ENCODE peak calls at places on chromosomes 3 and 15, in seven cellular contexts. O is CD4-positive, alpha-beta T cell; N is left lung; V is kidney epithelial cell; L is glutamatergic neuron; W is coronary artery; J is endothelial cell. U is an unnamed sample.

GRCh38 chr3:188194327-188194726 is 40.4 kb downstream of the LPP start:
- DNase-seq in V (no peak), J (no peak), W (no peak), N (no peak), L (no peak), O (no peak), U (no peak)

GRCh38 chr3:47890037-47890831 is 87.3 kb downstream of the DHX30 start:
- DNase-seq in V (no peak), L (peak), J (no peak), W (no peak), N (no peak), O (no peak), U (no peak)

GRCh38 chr15:51307325-51307724 is 31.1 kb downstream of the CYP19A1 start:
- DNase-seq in L (no peak), J (no peak), O (no peak), W (no peak), N (no peak), V (no peak), U (no peak)

GRCh38 chr3:63278171-63278999 is at the start of gene SYNPR:
- DNase-seq in N (no peak), O (no peak), J (no peak), W (no peak), V (no peak), L (peak), U (peak)

GRCh38 chr15:49286649-49287394 is 116.8 kb downstream of the GALK2 start:
- DNase-seq in O (no peak), L (no peak), W (no peak), V (no peak), N (no peak), J (no peak), U (no peak)

GRCh38 chr3:102248981-102249705 is 185.7 kb upstream of the ZPLD1 start:
- DNase-seq in O (no peak), V (no peak), J (no peak), N (no peak), L (no peak), W (no peak), U (no peak)

GRCh38 chr3:53996153-53996861 is 104.6 kb upstream of the SELENOK start:
- DNase-seq in O (no peak), L (no peak), J (no peak), V (no peak), W (no peak), N (no peak), U (no peak)

GRCh38 chr15:76588811-76589747 is 252.5 kb downstream of the ISL2 start:
- DNase-seq in J (no peak), O (no peak), L (no peak), W (no peak), V (no peak), N (no peak), U (no peak)

GRCh38 chr3:61110576-61110975 is 140.7 kb downstream of the FHIT start:
- DNase-seq in J (no peak), V (no peak), W (no peak), L (no peak), N (no peak), O (no peak), U (no peak)

GRCh38 chr3:128875556-128876120 is 3.8 kb upstream of the ACAD9 start:
- DNase-seq in J (peak), V (no peak), L (peak), O (peak), W (no peak), N (peak), U (peak)

GRCh38 chr3:188780188-188781147 is 391.3 kb upstream of the TPRG1 start:
- DNase-seq in J (no peak), V (no peak), O (no peak), L (no peak), N (peak), W (no peak), U (no peak)

GRCh38 chr3:152383136-152383606 is 114.4 kb downstream of the MBNL1 start:
- DNase-seq in W (no peak), J (no peak), N (no peak), O (no peak), V (no peak), L (no peak), U (no peak)

GRCh38 chr3:123781138-123781537 is 103.0 kb downstream of the MYLK start:
- DNase-seq in W (no peak), J (no peak), N (no peak), L (no peak), V (no peak), O (no peak), U (no peak)

GRCh38 chr15:65163041-65163440 is 22.1 kb downstream of the CLPX start:
- DNase-seq in V (no peak), J (no peak), L (no peak), N (no peak), W (no peak), O (no peak), U (no peak)

GRCh38 chr3:73143821-73144237 is 82.4 kb downstream of the EBLN2 start:
- DNase-seq in L (no peak), V (no peak), J (no peak), O (no peak), N (no peak), W (no peak), U (no peak)

GRCh38 chr15:58221591-58222241 is 83.5 kb downstream of the AQP9 start:
- DNase-seq in L (peak), J (peak), V (no peak), W (no peak), O (no peak), N (peak), U (no peak)

GRCh38 chr3:183533410-183534132 is 21.9 kb downstream of the KLHL6 start:
- DNase-seq in O (no peak), V (peak), J (no peak), L (no peak), N (peak), W (no peak), U (no peak)

GRCh38 chr3:189363856-189364255 is 192.1 kb downstream of the TPRG1 start:
- DNase-seq in J (no peak), V (no peak), N (no peak), W (no peak), L (no peak), O (no peak), U (no peak)

GRCh38 chr3:102979202-102979601 is 544.4 kb downstream of the ZPLD1 start:
- DNase-seq in J (no peak), O (no peak), N (no peak), V (no peak), L (no peak), W (no peak), U (no peak)

GRCh38 chr3:106208979-106209378 is 340.2 kb upstream of the CBLB start:
- DNase-seq in W (no peak), N (no peak), V (no peak), L (no peak), O (no peak), J (no peak), U (no peak)

GRCh38 chr15:35206060-35206675 is 121.1 kb upstream of the NANOGP8 start:
- DNase-seq in W (no peak), J (peak), O (no peak), V (no peak), L (no peak), N (no peak), U (no peak)

GRCh38 chr3:45225465-45226205 is 452 bp downstream of the TMEM158 start:
- DNase-seq in L (peak), J (peak), O (peak), N (no peak), V (no peak), W (no peak), U (no peak)
- TF ChIP-seq CTCF in L (no peak), J (no peak), O (no peak), N (no peak), V (no peak), W (no peak), U (no peak)

GRCh38 chr15:41022487-41023090 is 69.3 kb downstream of the CHAC1 start:
- DNase-seq in J (peak), N (no peak), O (peak), V (no peak), W (no peak), L (peak), U (peak)

GRCh38 chr15:41020829-41021228 is 67.6 kb downstream of the CHAC1 start:
- DNase-seq in O (no peak), V (no peak), J (no peak), N (no peak), L (no peak), W (no peak), U (no peak)

GRCh38 chr15:41024141-41024540 is 70.9 kb downstream of the CHAC1 start:
- DNase-seq in O (no peak), V (no peak), L (no peak), J (no peak), N (no peak), W (no peak), U (no peak)

GRCh38 chr15:41025393-41025792 is 72.1 kb downstream of the CHAC1 start:
- DNase-seq in N (no peak), L (no peak), W (no peak), O (no peak), V (no peak), J (no peak), U (no peak)

GRCh38 chr15:41024880-41025279 is 71.6 kb downstream of the CHAC1 start:
- DNase-seq in V (no peak), W (no peak), N (no peak), J (no peak), L (no peak), O (no peak), U (no peak)
- TF ChIP-seq CTCF in V (no peak), W (no peak), N (no peak), J (no peak), L (no peak), O (no peak), U (no peak)

DNA sequence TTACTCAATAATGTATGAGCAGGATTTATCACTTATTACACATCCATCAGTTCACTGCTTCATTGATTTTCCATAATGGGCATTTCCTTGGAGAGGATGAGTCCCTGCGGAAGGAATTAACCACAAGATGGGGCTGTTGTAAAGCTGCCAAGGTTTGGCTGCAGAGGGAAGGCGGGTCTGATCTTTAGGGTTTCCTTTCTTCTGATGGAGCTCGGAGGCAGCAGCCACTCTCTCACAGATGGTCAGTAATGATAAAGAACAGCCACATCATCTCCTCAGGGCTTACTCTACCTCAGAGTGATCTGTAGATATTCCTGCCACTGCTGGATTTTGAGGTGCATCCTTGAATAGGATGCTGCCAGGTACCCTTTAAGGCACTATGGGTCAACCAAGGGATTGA is 115.2 kb downstream of the USP13 start:
- DNase-seq in V (peak), J (peak), L (peak), W (no peak), N (no peak), O (no peak), U (peak)
- TF ChIP-seq CTCF in V (peak), J (no peak), L (peak), W (no peak), N (peak), O (no peak), U (peak)

GRCh38 chr3:37912052-37912733 is 50.5 kb downstream of the CTDSPL start:
- DNase-seq in W (no peak), N (no peak), J (no peak), L (no peak), V (no peak), O (no peak), U (no peak)
- TF ChIP-seq CTCF in W (no peak), N (no peak), J (no peak), L (no peak), V (no peak), O (no peak), U (no peak)

DNA sequence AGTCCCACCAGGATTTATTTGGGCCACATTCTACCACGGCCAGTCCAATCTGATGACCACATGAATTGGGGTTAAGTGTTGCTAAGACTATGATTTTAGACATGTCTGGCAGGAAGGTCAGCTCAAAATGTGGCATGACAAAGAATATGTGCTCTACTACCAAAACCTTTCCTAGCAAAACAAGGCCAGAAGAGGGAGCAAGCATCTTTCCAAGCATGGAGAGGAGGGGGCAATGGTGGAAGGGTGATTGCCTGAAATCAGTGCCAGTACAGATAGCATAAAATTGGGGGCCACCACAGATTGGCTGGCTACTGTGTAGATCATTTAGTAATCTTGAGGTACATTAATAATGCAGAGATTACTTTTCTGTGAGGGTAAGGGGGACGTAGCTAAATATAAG is 43.2 kb downstream of the TMEM39A start:
- DNase-seq in J (peak), L (no peak), W (no peak), V (no peak), N (no peak), O (no peak), U (no peak)
- TF ChIP-seq CTCF in J (no peak), L (no peak), W (no peak), V (peak), N (no peak), O (no peak), U (peak)

U was measured in progenitor cell of endocrine pancreas.